ENCODE peak calls at places on chromosome 17, in four cellular contexts. U is stimulated activated CD8-positive, alpha-beta memory T cell treated with anti-CD3 and anti-CD28 coated beads, Interleukin-7, amount 100 ng/mL, for 4 hours; D is CD4-positive, alpha-beta T cell; K is PC-9. S is an unnamed sample.

GRCh38 chr17:2042355-2042929 is 620 bp downstream of the OVCA2 start:
- DNase-seq in U (no peak), D (no peak), K (no peak), S (no peak)

GRCh38 chr17:8012045-8012580 is 9.7 kb downstream of the GUCY2D start:
- DNase-seq in U (no peak), D (no peak), K (no peak), S (no peak)

GRCh38 chr17:9402590-9403199 is 172.9 kb downstream of the STX8 start:
- DNase-seq in U (no peak), D (no peak), K (peak), S (peak)

GRCh38 chr17:81404557-81405165 is 9.4 kb downstream of the BAHCC1 start:
- DNase-seq in U (no peak), D (no peak), K (no peak), S (no peak)

GRCh38 chr17:41962768-41963434 is 3.7 kb upstream of the CNP start:
- DNase-seq in U (peak), D (peak), K (peak), S (peak)

GRCh38 chr17:3532859-3533142 is 24.8 kb downstream of the TRPV3 start:
- DNase-seq in U (no peak), D (no peak), K (no peak), S (no peak)

GRCh38 chr17:72407336-72408121 is 286.7 kb downstream of the SOX9 start:
- DNase-seq in U (no peak), D (no peak), K (peak), S (no peak)

GRCh38 chr17:1298616-1299015 is 19.2 kb downstream of the TRARG1 start:
- DNase-seq in U (peak), D (peak), K (peak), S (peak)

GRCh38 chr17:1029196-1029911 is 32.4 kb downstream of the TIMM22 start:
- DNase-seq in U (no peak), D (no peak), K (no peak), S (no peak)

GRCh38 chr17:42441717-42442565 is 16.7 kb upstream of the ATP6V0A1 start:
- DNase-seq in U (no peak), D (no peak), K (no peak), S (no peak)

GRCh38 chr17:7356779-7357178 is 1.8 kb downstream of the TMEM95 start:
- DNase-seq in U (no peak), D (no peak), K (no peak), S (no peak)